ENCODE peak calls at places on chromosomes 16 and 17, in ten cellular contexts. D, P, T, W, B, Y, G, H, Z and J are unnamed samples.

GRCh38 chr16:51407199-51407598 is 256.1 kb upstream of the SALL1 start:
- DNase-seq in T (no peak), W (no peak), G (no peak), H (no peak), Z (no peak), P (no peak), D (no peak), B (no peak), Y (no peak), J (no peak)

GRCh38 chr16:57764341-57765159 is 29.0 kb downstream of the KATNB1 start:
- DNase-seq in B (peak), Z (peak), W (no peak), D (no peak), P (peak), H (peak), T (peak), Y (peak), G (peak), J (no peak)

GRCh38 chr17:30788918-30789317 is 35.6 kb downstream of the CRLF3 start:
- DNase-seq in G (peak), T (no peak), D (no peak), Y (peak), H (no peak), Z (no peak), W (no peak), B (no peak), P (no peak), J (no peak)

GRCh38 chr16:28014851-28015250 is 48.7 kb downstream of the GSG1L start:
- DNase-seq in H (no peak), G (no peak), P (no peak), Y (no peak), D (no peak), Z (no peak), T (no peak), B (no peak), W (no peak), J (no peak)

GRCh38 chr17:79747508-79748295 is 17.0 kb downstream of the ENPP7 start:
- DNase-seq in G (no peak), Y (no peak), H (peak), B (no peak), D (no peak), Z (no peak), T (no peak), P (no peak), W (peak), J (no peak)

GRCh38 chr17:7004398-7005253 is 7.8 kb upstream of the RNASEK start:
- DNase-seq in G (peak), Z (no peak), D (no peak), W (peak), H (no peak), P (peak), T (no peak), Y (no peak), B (peak), J (peak)

GRCh38 chr17:9158545-9159452 is 137.5 kb downstream of the NTN1 start:
- DNase-seq in Y (no peak), Z (no peak), H (no peak), P (no peak), T (no peak), G (no peak), D (no peak), B (no peak), W (no peak), J (no peak)

GRCh38 chr16:72246423-72246822 is 74.5 kb upstream of the PMFBP1 start:
- DNase-seq in W (no peak), H (no peak), B (no peak), P (no peak), T (no peak), D (no peak), Y (no peak), G (no peak), Z (no peak), J (no peak)

GRCh38 chr17:49076575-49077384 is 55.8 kb upstream of the B4GALNT2 start:
- DNase-seq in P (no peak), W (no peak), G (peak), T (no peak), D (no peak), Z (no peak), B (peak), Y (peak), H (no peak), J (no peak)

GRCh38 chr16:71214771-71215381 is 15.6 kb downstream of the HYDIN start:
- DNase-seq in G (no peak), Y (no peak), Z (no peak), H (no peak), W (peak), T (no peak), P (no peak), B (peak), D (no peak), J (no peak)

GRCh38 chr16:70438325-70438982 is 446 bp downstream of the ST3GAL2 start:
- DNase-seq in Y (peak), W (no peak), T (no peak), Z (no peak), P (no peak), H (peak), D (peak), B (peak), G (no peak), J (peak)

GRCh38 chr16:85970712-85971220 is 71.8 kb downstream of the IRF8 start:
- DNase-seq in B (no peak), G (no peak), Z (no peak), P (no peak), W (no peak), Y (no peak), T (no peak), H (no peak), D (no peak), J (no peak)

GRCh38 chr17:66593116-66593515 is 241.8 kb upstream of the CACNG5 start:
- DNase-seq in P (no peak), D (no peak), G (no peak), Z (no peak), B (no peak), T (no peak), H (no peak), Y (no peak), W (no peak), J (no peak)

GRCh38 chr17:21094298-21094704 is 32.5 kb upstream of the DHRS7B start:
- DNase-seq in Y (no peak), Z (no peak), D (no peak), B (no peak), P (no peak), H (no peak), W (no peak), G (no peak), T (no peak), J (no peak)

GRCh38 chr16:2475413-2476344 is 752 bp downstream of the TBC1D24 start:
- DNase-seq in T (peak), D (no peak), H (peak), Y (peak), B (no peak), W (no peak), G (no peak), P (no peak), Z (no peak), J (peak)

GRCh38 chr17:58993322-58993721 is 113.4 kb downstream of the TRIM37 start:
- DNase-seq in Y (no peak), B (no peak), G (no peak), W (no peak), H (no peak), Z (no peak), T (no peak), D (no peak), P (no peak), J (no peak)

GRCh38 chr17:5667871-5668270 is 83.6 kb upstream of the NLRP1 start:
- DNase-seq in B (peak), W (no peak), T (no peak), D (no peak), P (no peak), G (no peak), Y (no peak), Z (no peak), H (peak), J (no peak)

GRCh38 chr17:9087921-9088320 is 66.6 kb downstream of the NTN1 start:
- DNase-seq in G (no peak), Z (no peak), D (no peak), B (no peak), W (no peak), T (no peak), Y (no peak), H (no peak), P (no peak), J (no peak)

GRCh38 chr17:80068301-80069160 is 32.1 kb downstream of the CCDC40 start:
- DNase-seq in T (no peak), W (no peak), Y (peak), P (no peak), G (peak), Z (no peak), B (peak), D (no peak), H (no peak), J (no peak)

GRCh38 chr16:29675811-29676643 is 3.0 kb upstream of the QPRT start:
- DNase-seq in Z (no peak), H (no peak), B (peak), D (no peak), G (peak), Y (peak), P (peak), T (no peak), W (no peak), J (no peak)

GRCh38 chr17:67639997-67640396 is 77.7 kb upstream of the NOL11 start:
- DNase-seq in D (no peak), Z (no peak), B (no peak), W (no peak), P (no peak), T (no peak), G (no peak), H (no peak), Y (no peak), J (no peak)

GRCh38 chr17:79929257-79930076 is 90.2 kb upstream of the CBX4 start:
- DNase-seq in Y (no peak), B (no peak), Z (no peak), W (no peak), T (no peak), H (no peak), D (no peak), P (no peak), G (no peak), J (no peak)

GRCh38 chr17:64343833-64344637 is 46.6 kb downstream of the PECAM1 start:
- DNase-seq in D (no peak), W (peak), B (peak), Z (no peak), P (no peak), T (peak), G (peak), H (no peak), Y (peak), J (peak)

GRCh38 chr17:41548844-41549595 is 20.9 kb upstream of the KRT19 start:
- DNase-seq in Y (peak), W (peak), P (peak), T (peak), D (peak), G (peak), B (peak), Z (peak), H (peak), J (peak)

GRCh38 chr17:32590974-32591373 is 104.2 kb downstream of the CDK5R1 start:
- DNase-seq in B (no peak), Y (no peak), W (peak), D (no peak), T (no peak), H (no peak), Z (no peak), P (no peak), G (no peak), J (no peak)

GRCh38 chr16:31331141-31331764 is 23.7 kb upstream of the ITGAX start:
- DNase-seq in T (peak), B (no peak), G (no peak), Z (no peak), P (no peak), Y (no peak), W (no peak), H (peak), D (no peak), J (peak)

GRCh38 chr17:29240477-29240876 is 6.2 kb upstream of the CRYBA1 start:
- DNase-seq in P (no peak), H (no peak), B (no peak), Y (no peak), T (no peak), D (no peak), Z (no peak), G (peak), W (no peak), J (no peak)

GRCh38 chr17:9676742-9677387 is 31.5 kb downstream of the USP43 start:
- DNase-seq in H (no peak), G (peak), Z (no peak), D (no peak), T (peak), Y (no peak), W (no peak), B (no peak), P (peak), J (no peak)

GRCh38 chr17:73647331-73647730 is 3.1 kb upstream of the SDK2 start:
- DNase-seq in Z (no peak), Y (no peak), P (no peak), T (no peak), W (no peak), G (no peak), B (no peak), H (no peak), D (no peak), J (no peak)